ENCODE peak calls at places on chromosomes 7 and 10, in seven cellular contexts. C is HepG2, P is GM12878, S is K562, H is HCT116, Z is H1, N is SK-N-SH. U is an unnamed sample.

GRCh38 chr10:130748409-130749057 is 563.0 kb downstream of the TCERG1L start:
- DNase-seq in C (no peak), Z (no peak), P (no peak), S (no peak), N (peak), H (no peak), U (no peak)

GRCh38 chr10:27512548-27512947 is 8.4 kb downstream of the RAB18 start:
- DNase-seq in C (no peak), N (no peak), H (no peak), Z (no peak), S (no peak), P (no peak), U (no peak)

GRCh38 chr7:27161721-27162547 is 3.4 kb downstream of the HOXA9 start:
- DNase-seq in H (no peak), P (no peak), N (no peak), C (no peak), S (no peak), Z (no peak), U (no peak)

GRCh38 chr10:132229834-132230556 is 43.2 kb downstream of the DPYSL4 start:
- DNase-seq in P (no peak), H (no peak), C (no peak), N (peak), Z (no peak), S (no peak), U (no peak)

GRCh38 chr10:116912162-116912561 is 62.9 kb downstream of the ENO4 start:
- DNase-seq in H (no peak), S (no peak), C (no peak), N (no peak), Z (no peak), P (no peak), U (no peak)

GRCh38 chr7:78695826-78696225 is 757.6 kb downstream of the MAGI2 start:
- DNase-seq in Z (no peak), S (no peak), P (no peak), H (no peak), N (no peak), C (no peak), U (no peak)

GRCh38 chr10:99711129-99711719 is 20.7 kb downstream of the COX15 start:
- DNase-seq in Z (no peak), P (peak), S (peak), C (peak), H (peak), N (peak), U (peak)

GRCh38 chr10:91424016-91424415 is 13.9 kb downstream of the HECTD2 start:
- DNase-seq in C (no peak), H (no peak), P (no peak), Z (no peak), S (no peak), N (no peak), U (no peak)

GRCh38 chr10:33453081-33453850 is 118.8 kb upstream of the NRP1 start:
- DNase-seq in P (no peak), S (no peak), Z (no peak), H (no peak), C (no peak), N (no peak), U (no peak)

GRCh38 chr7:37284805-37285211 is 163.9 kb downstream of the ELMO1 start:
- DNase-seq in H (peak), P (peak), N (peak), C (peak), Z (peak), S (peak), U (peak)

GRCh38 chr7:100171087-100171681 is 2.8 kb upstream of the GAL3ST4 start:
- DNase-seq in H (no peak), C (no peak), Z (no peak), N (no peak), P (no peak), S (no peak), U (no peak)

GRCh38 chr10:61186408-61186807 is 242.4 kb upstream of the RHOBTB1 start:
- DNase-seq in Z (no peak), P (no peak), C (no peak), N (no peak), S (no peak), H (no peak), U (no peak)

GRCh38 chr10:117477961-117478670 is 64.4 kb upstream of the EMX2 start:
- DNase-seq in N (no peak), P (no peak), Z (no peak), S (peak), C (no peak), H (peak), U (no peak)

GRCh38 chr7:36871863-36872262 is 147.6 kb upstream of the AOAH start:
- DNase-seq in P (no peak), S (peak), C (no peak), H (peak), N (peak), Z (no peak), U (no peak)

GRCh38 chr7:79137942-79138341 is 315.5 kb downstream of the MAGI2 start:
- DNase-seq in H (no peak), N (no peak), C (no peak), S (no peak), P (no peak), Z (no peak), U (no peak)

GRCh38 chr7:122887198-122887597 is 938 bp upstream of the CADPS2 start:
- DNase-seq in C (peak), N (peak), H (peak), S (peak), Z (no peak), P (no peak), U (peak)

GRCh38 chr10:128316327-128316726 is 190.1 kb upstream of the MKI67 start:
- DNase-seq in H (no peak), S (no peak), N (no peak), Z (no peak), C (no peak), P (no peak), U (no peak)

GRCh38 chr10:99328579-99329237 is 448 bp upstream of the CNNM1 start:
- DNase-seq in Z (no peak), S (no peak), H (no peak), C (no peak), N (no peak), P (no peak), U (no peak)

GRCh38 chr10:133343557-133343956 is 3.6 kb upstream of the PRAP1 start:
- DNase-seq in C (no peak), S (no peak), H (no peak), Z (no peak), P (no peak), N (no peak), U (no peak)

GRCh38 chr7:81842361-81842760 is 72.5 kb upstream of the HGF start:
- DNase-seq in C (no peak), Z (no peak), S (no peak), P (no peak), N (no peak), H (no peak), U (no peak)

GRCh38 chr7:115097175-115097671 is 175.3 kb downstream of the MDFIC start:
- DNase-seq in P (no peak), S (no peak), N (no peak), C (peak), H (peak), Z (no peak), U (no peak)

GRCh38 chr7:14754631-14755030 is 147.9 kb downstream of the DGKB start:
- DNase-seq in S (no peak), Z (no peak), H (no peak), N (no peak), C (no peak), P (no peak), U (no peak)

GRCh38 chr7:128904381-128905197 is 5.9 kb downstream of the KCP start:
- DNase-seq in N (peak), C (peak), Z (no peak), H (peak), S (peak), P (peak), U (peak)

GRCh38 chr7:67302113-67303039 is 305.7 kb downstream of the TYW1 start:
- DNase-seq in Z (peak), H (peak), C (peak), P (peak), S (peak), N (peak), U (peak)

GRCh38 chr10:101217450-101218281 is 11.6 kb downstream of the LBX1 start:
- DNase-seq in Z (no peak), P (no peak), C (peak), S (peak), N (peak), H (no peak), U (no peak)

GRCh38 chr10:37304036-37304435 is 178.6 kb downstream of the ANKRD30A start:
- DNase-seq in C (no peak), P (no peak), S (no peak), N (no peak), Z (no peak), H (no peak), U (no peak)

GRCh38 chr10:96951954-96952353 is 119.9 kb downstream of the LCOR start:
- DNase-seq in S (no peak), C (no peak), H (no peak), N (no peak), P (no peak), Z (no peak), U (no peak)
- H3K4me3 ChIP-seq in S (no peak), C (no peak), H (no peak), N (no peak), P (no peak), Z (no peak), U (no peak)

GRCh38 chr10:15738237-15738928 is 18.7 kb upstream of the ITGA8 start:
- DNase-seq in H (no peak), Z (no peak), P (no peak), S (no peak), C (no peak), N (no peak), U (no peak)
- TF ChIP-seq YY1 in H (no peak), Z (no peak), P (no peak), S (no peak), C (no peak), N (no peak), U (no peak)

DNA sequence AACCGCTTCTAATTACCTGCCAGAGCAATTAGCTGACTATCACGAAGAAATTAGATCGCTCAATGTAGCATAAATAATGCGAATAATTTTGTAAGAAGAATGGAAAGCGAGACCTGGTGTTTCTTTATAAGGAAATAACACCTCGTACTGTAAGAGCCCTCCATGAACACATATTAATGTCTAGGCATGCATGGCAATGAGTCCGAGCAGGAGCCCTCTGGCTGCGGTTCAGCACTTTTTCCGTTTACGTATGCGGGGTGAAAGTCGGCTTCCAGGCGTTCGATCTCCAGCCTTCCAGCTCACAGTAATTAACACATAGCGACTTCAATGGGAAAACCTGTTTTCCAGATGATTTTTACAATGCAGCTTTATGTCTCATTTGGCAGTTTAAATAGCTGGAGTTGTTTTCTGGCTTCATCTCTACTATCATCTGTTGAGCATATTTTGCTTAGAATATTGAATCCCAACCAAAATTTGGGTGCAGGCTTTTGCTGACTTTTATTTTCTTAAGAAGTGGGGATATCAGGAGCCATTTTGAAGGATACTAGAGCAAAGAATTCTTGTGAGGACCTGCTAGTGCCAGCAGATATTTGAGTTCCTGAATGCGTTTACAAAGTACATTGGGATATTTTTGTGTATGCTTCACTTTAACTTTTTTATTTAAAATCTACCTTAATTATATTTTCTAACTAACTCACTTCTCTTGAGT is 7.2 kb upstream of the SP8 start:
- DNase-seq in N (no peak), Z (no peak), S (peak), C (no peak), P (no peak), H (no peak), U (no peak)
- H3K4me3 ChIP-seq in N (no peak), Z (peak), S (no peak), C (no peak), P (no peak), H (no peak), U (no peak)

DNA sequence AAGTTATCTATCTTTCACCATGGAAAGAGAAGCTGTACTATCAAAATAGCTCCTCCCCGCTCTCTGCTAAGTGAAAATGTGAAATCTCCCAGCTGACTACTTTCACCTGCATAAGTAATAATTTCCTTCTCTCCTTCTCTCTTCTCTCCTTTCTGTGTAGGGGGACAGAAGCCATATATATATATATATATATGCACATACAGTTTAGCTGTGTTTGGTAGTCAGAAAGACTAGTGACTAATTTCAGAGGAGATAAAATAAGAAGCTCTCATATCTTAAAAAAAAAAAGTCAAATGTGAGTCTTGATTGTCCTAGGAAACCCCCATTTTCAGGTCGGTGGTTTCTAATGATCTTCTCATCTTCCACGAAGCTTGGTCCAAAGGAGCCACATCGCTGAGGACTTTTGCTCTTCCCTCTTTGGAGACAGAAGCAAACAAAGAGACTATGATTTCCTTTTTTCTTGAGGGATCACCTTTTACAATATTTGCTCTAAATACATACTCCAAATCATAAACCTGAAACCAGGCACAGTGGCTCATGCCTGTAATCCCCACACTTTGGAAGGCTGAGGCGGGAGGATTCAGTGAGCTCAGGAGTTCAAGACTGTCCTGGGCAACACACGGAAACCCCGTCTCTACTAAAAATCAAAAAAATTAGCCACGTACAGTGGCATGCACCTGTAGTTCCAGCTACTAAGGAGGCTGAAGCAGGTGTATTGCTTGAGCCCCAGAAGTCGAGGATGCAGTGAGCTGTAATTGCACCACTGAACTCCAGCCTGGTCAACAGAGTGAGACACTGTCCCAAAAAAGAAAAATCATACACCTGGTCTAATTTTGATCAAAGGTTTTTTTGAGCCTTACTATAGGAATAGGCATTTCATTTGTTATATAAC is 30.8 kb upstream of the GDI2 start:
- DNase-seq in N (no peak), H (no peak), Z (no peak), P (no peak), S (no peak), C (no peak), U (no peak)
- TF ChIP-seq YY1 in N (no peak), H (no peak), Z (no peak), P (no peak), S (no peak), C (no peak), U (no peak)

DNA sequence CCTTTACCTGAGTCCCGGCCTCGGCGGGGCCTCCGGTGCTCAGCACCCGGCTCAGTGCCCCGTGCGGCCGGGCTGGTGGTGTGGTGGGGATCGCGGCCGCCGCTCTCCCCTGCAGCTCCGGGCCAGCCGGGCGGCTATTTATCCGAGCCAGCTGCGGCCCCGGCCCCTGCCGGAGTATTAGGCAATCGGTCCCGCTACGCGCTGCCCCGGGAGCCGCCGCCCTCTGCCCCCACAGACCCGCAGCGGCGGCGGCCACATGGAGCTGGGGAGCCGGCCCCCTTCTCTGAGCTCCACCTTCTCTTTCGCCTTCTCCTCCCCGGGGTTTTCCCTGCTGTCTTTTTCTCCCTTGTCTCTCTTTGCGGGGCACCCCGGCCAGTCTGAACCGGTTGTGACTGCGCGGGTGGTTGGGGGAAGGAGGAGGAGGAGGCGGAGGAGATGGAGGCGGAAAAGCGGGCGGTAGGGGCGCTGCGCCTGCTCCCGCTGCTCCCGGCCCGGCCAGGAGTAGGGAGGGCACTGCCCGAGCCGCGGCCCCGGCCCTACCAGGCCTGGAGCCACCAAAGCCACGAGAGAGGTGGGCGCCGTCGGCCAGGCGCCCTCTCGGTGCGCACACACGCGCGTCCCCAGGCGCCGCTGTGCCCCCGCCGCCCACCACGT is at the start of gene SLC16A9:
- DNase-seq in C (peak), P (peak), S (peak), Z (peak), N (peak), H (peak), U (no peak)
- H3K4me3 ChIP-seq in C (peak), P (peak), S (peak), Z (peak), N (peak), H (peak), U (peak)

DNA sequence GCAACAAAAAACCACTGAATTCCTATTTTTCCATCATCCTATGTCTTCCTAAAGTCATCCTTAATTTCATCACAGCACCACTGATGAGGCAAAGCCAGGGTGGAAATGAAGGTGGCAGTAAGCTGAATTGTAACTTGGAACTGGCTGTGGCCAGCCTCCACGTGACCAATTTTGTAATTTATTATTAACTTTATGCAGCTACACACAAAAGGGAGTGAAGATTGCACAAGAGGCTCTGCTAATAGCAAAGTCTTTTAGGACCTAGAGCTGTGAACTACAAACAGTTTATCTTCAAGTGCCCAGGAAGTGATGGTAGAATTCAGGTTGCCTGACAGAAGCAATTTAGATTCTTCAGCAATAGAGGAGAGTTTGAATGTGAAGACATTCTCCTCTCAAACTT is 176.4 kb downstream of the CCDC71L start:
- DNase-seq in P (no peak), N (no peak), Z (no peak), H (no peak), S (no peak), C (no peak), U (no peak)
- TF ChIP-seq YY1 in P (no peak), N (no peak), Z (no peak), H (no peak), S (no peak), C (no peak), U (no peak)